ENCODE peak calls at places on chromosomes 4 and X, in nine cellular contexts. R is T-cell; L is NCI-H2081; P is BJ; Y is hippocampal formation; O is stimulated activated CD4-positive, alpha-beta T cell treated with anti-CD3 and anti-CD28 coated beads, TNF-alpha, amount 100 ng/mL, for 4 hours; U is AG09309; T is ELF-1; V is fibroblast of gingiva. F is an unnamed sample.

GRCh38 chr4:14897217-14897616 is 105.1 kb upstream of the CPEB2 start:
- DNase-seq in R (no peak), L (no peak), P (no peak), Y (no peak), O (no peak), U (no peak), T (no peak), V (no peak), F (no peak)

GRCh38 chr4:5708171-5708828 is at the start of gene EVC2:
- DNase-seq in R (peak), L (no peak), P (no peak), Y (no peak), O (no peak), U (no peak), T (peak), V (peak), F (peak)

GRCh38 chrX:1165535-1166196 is 46.8 kb downstream of the CRLF2 start:
- DNase-seq in R (no peak), L (no peak), P (no peak), Y (no peak), O (no peak), U (no peak), T (peak), V (no peak), F (no peak)

GRCh38 chrX:17634542-17635207 is 102.6 kb upstream of the SCML1 start:
- DNase-seq in R (no peak), L (peak), P (no peak), Y (no peak), O (no peak), U (no peak), T (no peak), V (no peak), F (no peak)

GRCh38 chr4:66688674-66689073 is 856.6 kb downstream of the CENPC start:
- DNase-seq in R (no peak), L (peak), P (no peak), Y (peak), O (no peak), U (peak), T (no peak), V (peak), F (no peak)

GRCh38 chr4:130125468-130125867 is 1029.5 kb downstream of the C4orf33 start:
- DNase-seq in R (no peak), L (no peak), P (no peak), Y (peak), O (no peak), U (no peak), T (no peak), V (no peak), F (no peak)

GRCh38 chrX:76453737-76454406 is 26.4 kb downstream of the MAGEE1 start:
- DNase-seq in R (no peak), L (no peak), P (no peak), Y (no peak), O (no peak), U (no peak), T (peak), V (no peak), F (peak)

GRCh38 chrX:10769696-10770619 is 149.6 kb upstream of the MID1 start:
- DNase-seq in R (no peak), L (peak), P (no peak), Y (no peak), O (no peak), U (no peak), T (peak), V (peak), F (no peak)

GRCh38 chrX:129980540-129981206 is 1.8 kb upstream of the BCORL1 start:
- DNase-seq in R (peak), L (no peak), P (no peak), Y (no peak), O (no peak), U (no peak), T (peak), V (peak), F (peak)

GRCh38 chrX:16970977-16971376 is 24.5 kb downstream of the REPS2 start:
- DNase-seq in R (no peak), L (no peak), P (no peak), Y (no peak), O (no peak), U (no peak), T (no peak), V (no peak), F (no peak)